ENCODE peak calls at places on chromosome X, in seven cellular contexts. C is head of caudate nucleus; G is stimulated activated CD8-positive, alpha-beta memory T cell treated with anti-CD3 and anti-CD28 coated beads, Interleukin-2, amount 100 ng/mL, for 48 hours; O is activated naive CD8-positive, alpha-beta T cell treated with anti-CD3 and anti-CD28 coated beads, Interleukin-2, amount 50 U/mL, for 24 hours; X is fibroblast of gingiva; S is HT1080; H is HEK293T. B is an unnamed sample.

GRCh38 chrX:84259868-84260267 is 71.9 kb upstream of the RPS6KA6 start:
- DNase-seq in H (no peak), S (no peak), O (no peak), C (no peak), G (no peak), X (no peak), B (no peak)

GRCh38 chrX:123814343-123814742 is 45.5 kb upstream of the XIAP start:
- DNase-seq in G (no peak), C (no peak), S (no peak), O (no peak), X (no peak), H (no peak), B (no peak)

GRCh38 chrX:72735561-72735960 is 21.5 kb upstream of the PHKA1 start:
- DNase-seq in C (no peak), G (no peak), O (no peak), S (no peak), X (peak), H (no peak), B (peak)

GRCh38 chrX:117138070-117138469 is 675.3 kb upstream of the CT83 start:
- DNase-seq in H (no peak), X (no peak), S (no peak), O (no peak), G (no peak), C (no peak), B (no peak)

GRCh38 chrX:6129195-6129594 is 99.5 kb downstream of the NLGN4X start:
- DNase-seq in X (no peak), O (no peak), G (no peak), H (no peak), S (no peak), C (no peak), B (no peak)

GRCh38 chrX:121858867-121859647 is 811.6 kb downstream of the GLUD2 start:
- DNase-seq in S (no peak), C (no peak), O (no peak), G (no peak), H (no peak), X (no peak), B (no peak)

GRCh38 chrX:81120270-81120935 is 81.3 kb downstream of the HMGN5 start:
- DNase-seq in X (peak), G (no peak), S (no peak), O (no peak), C (no peak), H (peak), B (peak)

GRCh38 chrX:63751481-63751880 is 33.5 kb downstream of the ARHGEF9 start:
- DNase-seq in O (no peak), H (no peak), C (no peak), S (no peak), X (no peak), G (no peak), B (no peak)

GRCh38 chrX:151977923-151978322 is 3.4 kb upstream of the GABRE start:
- DNase-seq in G (no peak), S (no peak), H (no peak), C (no peak), X (no peak), O (no peak), B (no peak)

GRCh38 chrX:48848847-48849246 is 13.4 kb upstream of the PCSK1N start:
- DNase-seq in X (no peak), H (no peak), G (no peak), C (no peak), S (no peak), O (no peak), B (no peak)

GRCh38 chrX:10783451-10783995 is 163.1 kb upstream of the MID1 start:
- DNase-seq in X (peak), C (no peak), O (no peak), S (no peak), H (no peak), G (no peak), B (no peak)

GRCh38 chrX:111164728-111165127 is 68.7 kb downstream of the PAK3 start:
- DNase-seq in S (no peak), X (no peak), O (no peak), C (no peak), G (no peak), H (peak), B (peak)

GRCh38 chrX:129719931-129720520 is 18.8 kb upstream of the XPNPEP2 start:
- DNase-seq in H (no peak), O (no peak), S (peak), X (no peak), C (no peak), G (no peak), B (peak)

GRCh38 chrX:10052906-10053625 is 85.9 kb downstream of the CLDN34 start:
- DNase-seq in O (no peak), X (peak), S (no peak), G (no peak), H (no peak), C (peak), B (peak)

GRCh38 chrX:41472231-41472815 is 25.2 kb downstream of the NYX start:
- DNase-seq in G (no peak), S (no peak), C (no peak), O (no peak), X (no peak), H (no peak), B (no peak)

GRCh38 chrX:139639253-139639652 is 68.7 kb downstream of the MCF2 start:
- DNase-seq in C (peak), H (no peak), X (no peak), S (no peak), O (no peak), G (no peak), B (no peak)

GRCh38 chrX:35842657-35843056 is 44.5 kb downstream of the MAGEB16 start:
- DNase-seq in H (no peak), S (peak), X (no peak), G (no peak), C (no peak), O (no peak), B (no peak)

GRCh38 chrX:103608305-103608963 is 671 bp downstream of the TCEAL3 start:
- DNase-seq in O (peak), G (no peak), X (no peak), S (no peak), C (no peak), H (no peak), B (no peak)

GRCh38 chrX:72060196-72060974 is 71.3 kb downstream of the RTL5 start:
- DNase-seq in H (no peak), S (no peak), C (peak), X (no peak), G (no peak), O (no peak), B (peak)

GRCh38 chrX:26597981-26598380 is 382.0 kb downstream of the MAGEB5 start:
- DNase-seq in X (peak), G (no peak), C (no peak), O (no peak), S (no peak), H (no peak), B (no peak)

GRCh38 chrX:119753639-119754257 is 4.6 kb upstream of the SOWAHD start:
- DNase-seq in S (peak), H (peak), X (peak), O (peak), C (no peak), G (no peak), B (peak)

GRCh38 chrX:136162827-136163427 is 15.6 kb downstream of the FHL1 start:
- DNase-seq in H (peak), C (peak), G (no peak), S (peak), X (peak), O (peak), B (peak)

GRCh38 chrX:107700317-107700774 is 72.0 kb downstream of the PRPS1 start:
- DNase-seq in H (peak), G (no peak), S (no peak), O (no peak), C (no peak), X (peak), B (peak)

GRCh38 chrX:134782796-134783195 is 124.5 kb upstream of the PLAC1 start:
- DNase-seq in G (no peak), H (peak), C (no peak), O (no peak), S (peak), X (peak), B (peak)

GRCh38 chrX:109635151-109635550 is 10.2 kb upstream of the KCNE5 start:
- DNase-seq in G (no peak), C (no peak), H (peak), S (peak), O (no peak), X (no peak), B (peak)

GRCh38 chrX:153667281-153667831 is 6.3 kb downstream of the PNCK start:
- DNase-seq in G (no peak), C (no peak), H (no peak), O (no peak), S (no peak), X (no peak), B (no peak)

GRCh38 chrX:108020631-108021030 is 24.2 kb upstream of the VSIG1 start:
- DNase-seq in X (no peak), O (no peak), C (no peak), S (peak), G (no peak), H (peak), B (peak)

GRCh38 chrX:73851014-73852009 is 288.3 kb downstream of the CHIC1 start:
- DNase-seq in X (no peak), G (no peak), H (peak), O (no peak), S (no peak), C (no peak), B (no peak)

GRCh38 chrX:140713174-140713539 is 3.6 kb downstream of the LINC00632 start:
- DNase-seq in O (no peak), H (no peak), G (no peak), C (no peak), S (no peak), X (no peak), B (no peak)

GRCh38 chrX:22383988-22384387 is 111.3 kb downstream of the CBLL2 start:
- DNase-seq in C (no peak), H (no peak), S (no peak), X (no peak), O (no peak), G (no peak), B (no peak)

GRCh38 chrX:57232658-57233360 is 53.7 kb upstream of the FAAH2 start:
- DNase-seq in X (no peak), O (no peak), S (no peak), G (no peak), H (no peak), C (no peak), B (no peak)

GRCh38 chrX:8237718-8238117 is 66.7 kb upstream of the VCX2 start:
- DNase-seq in C (no peak), S (no peak), G (no peak), H (no peak), O (no peak), X (no peak), B (no peak)

GRCh38 chrX:64977830-64978229 is 1.6 kb upstream of the ZC4H2 start:
- DNase-seq in C (no peak), G (no peak), X (no peak), S (peak), O (no peak), H (no peak), B (no peak)

GRCh38 chrX:50827996-50828395 is 14.0 kb upstream of the SHROOM4 start:
- DNase-seq in C (no peak), X (no peak), O (no peak), H (no peak), S (peak), G (no peak), B (peak)

GRCh38 chrX:79721234-79721633 is 293.3 kb upstream of the TBX22 start:
- DNase-seq in O (no peak), C (no peak), X (no peak), G (no peak), S (no peak), H (no peak), B (no peak)

GRCh38 chrX:2262679-2263055 is 238.1 kb downstream of the DHRSX start:
- DNase-seq in O (no peak), G (no peak), C (no peak), H (no peak), S (no peak), X (no peak), B (no peak)

GRCh38 chrX:134324359-134324758 is 87.4 kb downstream of the CCDC160 start:
- DNase-seq in X (no peak), S (no peak), H (no peak), C (no peak), G (no peak), O (no peak), B (no peak)

GRCh38 chrX:19875051-19875432 is 12.4 kb downstream of the SH3KBP1 start:
- DNase-seq in S (peak), O (peak), G (no peak), X (no peak), H (no peak), C (peak), B (peak)

GRCh38 chrX:43423876-43424275 is 232.2 kb upstream of the MAOA start:
- DNase-seq in S (peak), H (no peak), C (no peak), G (no peak), O (no peak), X (no peak), B (no peak)

GRCh38 chrX:95505721-95506120 is 1178.9 kb upstream of the DIAPH2 start:
- DNase-seq in O (no peak), C (no peak), S (peak), H (no peak), X (peak), G (no peak), B (no peak)

B was measured in AG10803.